ENCODE peak calls at places on chromosomes 2 and 18, in five cellular contexts. T is A549, N is activated B cell treated with CpG ODN at 0.5 μM for 24 hours, G is foreskin fibroblast, E is neural crest cell. S is an unnamed sample.
A peak's percentile ranks its signal among the peaks of the same experiment; 100 is the strongest.

GRCh38 chr18:69705987-69706386 is 241.7 kb downstream of the CD226 start:
- DNase-seq in T (no peak), N (no peak), G (no peak), E (no peak), S (no peak)

GRCh38 chr2:28507806-28508764 is 12.2 kb downstream of the PLB1 start:
- DNase-seq in T (peak; percentile 48), N (no peak), G (peak; percentile 14), E (no peak), S (no peak)

GRCh38 chr2:51344886-51345285 is 313.0 kb upstream of the NRXN1 start:
- DNase-seq in T (no peak), N (no peak), G (no peak), E (no peak), S (no peak)

GRCh38 chr2:233795735-233796171 is 17.6 kb downstream of the MROH2A start:
- DNase-seq in T (no peak), N (no peak), G (no peak), E (no peak), S (peak; percentile 33)

GRCh38 chr18:11908182-11909080 is at the start of gene MPPE1:
- DNase-seq in T (peak; percentile 83), N (peak; percentile 87), G (peak; percentile 94), E (peak; percentile 82), S (peak; percentile 86)

GRCh38 chr2:212451786-212452200 is 86.8 kb downstream of the ERBB4 start:
- DNase-seq in T (peak; percentile 41), N (no peak), G (peak; percentile 27), E (no peak), S (no peak)

GRCh38 chr2:3457524-3458395 is 61.6 kb downstream of the ADI1 start:
- DNase-seq in T (no peak), N (no peak), G (no peak), E (no peak), S (no peak)

GRCh38 chr2:45554764-45555163 is 56.3 kb downstream of the SRBD1 start:
- DNase-seq in T (no peak), N (no peak), G (peak; percentile 48), E (no peak), S (no peak)

GRCh38 chr2:26978061-26978596 is 7.7 kb downstream of the MAPRE3 start:
- DNase-seq in T (no peak), N (no peak), G (no peak), E (no peak), S (no peak)

GRCh38 chr2:69013123-69013836 is at the start of gene ANTXR1:
- DNase-seq in T (peak; percentile 82), N (no peak), G (peak; percentile 85), E (peak; percentile 51), S (peak; percentile 34)

GRCh38 chr2:69011611-69012157 is 1.3 kb upstream of the ANTXR1 start:
- DNase-seq in T (no peak), N (no peak), G (no peak), E (no peak), S (no peak)

GRCh38 chr2:69012310-69013122 is 463 bp upstream of the ANTXR1 start:
- DNase-seq in T (peak; percentile 85), N (peak; percentile 33), G (peak; percentile 88), E (peak; percentile 65), S (peak; percentile 80)

GRCh38 chr2:69017080-69017479 is 4.1 kb downstream of the ANTXR1 start:
- DNase-seq in T (peak; percentile 63), N (no peak), G (peak; percentile 62), E (no peak), S (no peak)

GRCh38 chr2:69013837-69014796 is 1.1 kb downstream of the ANTXR1 start:
- DNase-seq in T (peak; percentile 67), N (no peak), G (peak; percentile 56), E (no peak), S (no peak)
- TF ChIP-seq CTCF in T (no peak), N (no peak), G (no peak), E (no peak), S (no peak)

GRCh38 chr2:79909521-79909920 is 395.0 kb downstream of the LRRTM1 start:
- DNase-seq in T (no peak), N (no peak), G (no peak), E (no peak), S (no peak)

GRCh38 chr2:79906149-79906548 is 393.3 kb downstream of the CTNNA2 start:
- DNase-seq in T (no peak), N (no peak), G (no peak), E (no peak), S (no peak)

GRCh38 chr2:79916285-79916684 is 388.3 kb downstream of the LRRTM1 start:
- DNase-seq in T (no peak), N (no peak), G (no peak), E (no peak), S (no peak)

DNA sequence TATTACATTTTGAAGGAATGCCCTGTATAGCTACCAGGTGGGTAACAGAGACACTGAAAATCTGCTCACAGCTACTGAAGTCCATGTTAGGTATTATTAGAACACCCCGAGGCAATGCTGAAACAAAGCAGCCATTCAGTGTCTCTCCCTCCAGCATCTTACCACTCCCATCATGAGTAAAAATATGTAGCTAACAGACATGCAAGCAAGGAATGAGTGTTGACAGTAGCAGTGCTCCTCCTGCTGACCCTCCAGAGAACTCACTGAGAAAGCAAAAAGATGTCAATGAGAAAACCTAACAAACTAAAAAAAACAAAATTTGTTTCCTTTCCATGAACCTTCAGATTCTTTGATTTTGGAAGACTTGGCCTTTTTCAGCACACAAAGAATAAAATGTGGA is 393.9 kb downstream of the LRRTM1 start:
- DNase-seq in T (no peak), N (no peak), G (no peak), E (no peak), S (no peak)
- TF ChIP-seq CTCF in T (no peak), N (no peak), G (no peak), E (no peak), S (no peak)

GRCh38 chr2:24920813-24921441 is 890 bp upstream of the ADCY3 start:
- DNase-seq in T (peak; percentile 33), N (no peak), G (no peak), E (no peak), S (no peak)
- TF ChIP-seq CTCF in T (peak; percentile 76), N (no peak), G (peak; percentile 32), E (peak; percentile 38), S (no peak)

DNA sequence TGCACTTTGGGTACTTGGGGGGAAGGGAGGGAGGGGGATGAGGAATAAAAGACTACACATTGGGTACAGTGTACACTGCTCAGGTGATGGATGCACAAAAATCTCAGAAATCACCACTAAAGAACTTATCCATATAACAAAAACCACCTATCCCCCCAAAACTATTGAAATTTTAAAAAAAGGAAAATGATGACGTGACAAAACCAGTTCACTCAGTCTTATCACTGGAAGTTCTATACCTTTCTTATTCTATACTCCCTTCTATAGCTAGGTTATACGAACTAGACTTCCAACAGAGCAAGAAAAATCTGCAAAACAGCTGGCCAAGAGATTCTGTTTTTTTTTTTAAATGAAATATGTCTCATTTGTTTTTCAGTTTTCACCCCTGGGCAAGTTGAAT is 20.8 kb downstream of the DYNAP start:
- DNase-seq in T (no peak), N (no peak), G (no peak), E (no peak), S (no peak)
- TF ChIP-seq CTCF in T (no peak), N (no peak), G (no peak), E (no peak), S (no peak)

GRCh38 chr18:9082763-9083510 is 19.6 kb upstream of the NDUFV2 start:
- DNase-seq in T (no peak), N (no peak), G (no peak), E (no peak), S (no peak)
- TF ChIP-seq CTCF in T (no peak), N (no peak), G (no peak), E (no peak), S (no peak)